ENCODE peak calls at places on chromosome 10, in nine cellular contexts. One of them, this sample, is unnamed.

GRCh38 chr10:52216852-52217251 is 97.2 kb upstream of the DKK1 start:
- DNase-seq in uterus: no peak
- DNase-seq in thoracic aorta: no peak
- DNase-seq in cardiac muscle cell: peak; percentile 87
- DNase-seq in ovary: no peak
- DNase-seq in IMR-90: peak; percentile 93
- DNase-seq in RWPE1: no peak
- DNase-seq in heart right ventricle: no peak
- DNase-seq in hepatocyte: peak; percentile 20
- DNase-seq in this sample: peak; percentile 66

GRCh38 chr10:33441561-33441960 is 107.1 kb upstream of the NRP1 start:
- DNase-seq in hepatocyte: no peak
- DNase-seq in ovary: no peak
- DNase-seq in heart right ventricle: no peak
- DNase-seq in uterus: no peak
- DNase-seq in cardiac muscle cell: peak; percentile 16
- DNase-seq in thoracic aorta: no peak
- DNase-seq in IMR-90: no peak
- DNase-seq in RWPE1: no peak
- DNase-seq in this sample: no peak

GRCh38 chr10:86953747-86954680 is 3.4 kb downstream of the MMRN2 start:
- DNase-seq in RWPE1: no peak
- DNase-seq in thoracic aorta: peak; percentile 36
- DNase-seq in heart right ventricle: peak; percentile 73
- DNase-seq in IMR-90: peak; percentile 35
- DNase-seq in hepatocyte: peak; percentile 84
- DNase-seq in ovary: peak; percentile 90
- DNase-seq in uterus: peak; percentile 76
- DNase-seq in cardiac muscle cell: peak; percentile 86
- DNase-seq in this sample: no peak

GRCh38 chr10:124050021-124051015 is 43.1 kb downstream of the CHST15 start:
- DNase-seq in thoracic aorta: no peak
- DNase-seq in hepatocyte: no peak
- DNase-seq in IMR-90: no peak
- DNase-seq in RWPE1: no peak
- DNase-seq in heart right ventricle: no peak
- DNase-seq in uterus: no peak
- DNase-seq in ovary: no peak
- DNase-seq in cardiac muscle cell: no peak
- DNase-seq in this sample: no peak

GRCh38 chr10:119302591-119303253 is 95.4 kb downstream of the GRK5 start:
- DNase-seq in IMR-90: no peak
- DNase-seq in heart right ventricle: no peak
- DNase-seq in uterus: no peak
- DNase-seq in thoracic aorta: no peak
- DNase-seq in hepatocyte: peak; percentile 80
- DNase-seq in ovary: no peak
- DNase-seq in cardiac muscle cell: no peak
- DNase-seq in RWPE1: no peak
- DNase-seq in this sample: no peak

GRCh38 chr10:3132036-3133025 is 40.3 kb downstream of the PITRM1 start:
- DNase-seq in thoracic aorta: no peak
- DNase-seq in cardiac muscle cell: no peak
- DNase-seq in uterus: no peak
- DNase-seq in IMR-90: no peak
- DNase-seq in ovary: no peak
- DNase-seq in hepatocyte: no peak
- DNase-seq in heart right ventricle: no peak
- DNase-seq in RWPE1: no peak
- DNase-seq in this sample: no peak

GRCh38 chr10:119205926-119206602 is 1.3 kb upstream of the GRK5 start:
- DNase-seq in heart right ventricle: peak; percentile 80
- DNase-seq in hepatocyte: peak; percentile 41
- DNase-seq in uterus: peak; percentile 63
- DNase-seq in RWPE1: no peak
- DNase-seq in cardiac muscle cell: peak; percentile 63
- DNase-seq in IMR-90: no peak
- DNase-seq in thoracic aorta: peak; percentile 36
- DNase-seq in ovary: peak; percentile 69
- DNase-seq in this sample: no peak

GRCh38 chr10:70093335-70093944 is 39.2 kb downstream of the AIFM2 start:
- DNase-seq in hepatocyte: no peak
- DNase-seq in IMR-90: no peak
- DNase-seq in RWPE1: no peak
- DNase-seq in uterus: no peak
- DNase-seq in thoracic aorta: no peak
- DNase-seq in ovary: no peak
- DNase-seq in heart right ventricle: no peak
- DNase-seq in cardiac muscle cell: no peak
- DNase-seq in this sample: no peak

GRCh38 chr10:7471720-7472367 is 61.0 kb upstream of the SFMBT2 start:
- DNase-seq in cardiac muscle cell: no peak
- DNase-seq in heart right ventricle: no peak
- DNase-seq in IMR-90: no peak
- DNase-seq in thoracic aorta: no peak
- DNase-seq in uterus: no peak
- DNase-seq in ovary: no peak
- DNase-seq in RWPE1: no peak
- DNase-seq in hepatocyte: no peak
- DNase-seq in this sample: no peak

GRCh38 chr10:11036424-11037011 is 18.8 kb downstream of the CELF2 start:
- DNase-seq in IMR-90: peak; percentile 62
- DNase-seq in RWPE1: peak; percentile 62
- DNase-seq in thoracic aorta: no peak
- DNase-seq in uterus: peak; percentile 48
- DNase-seq in heart right ventricle: no peak
- DNase-seq in ovary: no peak
- DNase-seq in hepatocyte: peak; percentile 70
- DNase-seq in cardiac muscle cell: peak; percentile 70
- DNase-seq in this sample: peak; percentile 16

GRCh38 chr10:89213191-89213808 is 6.2 kb upstream of the CH25H start:
- DNase-seq in RWPE1: peak; percentile 48
- DNase-seq in uterus: no peak
- DNase-seq in ovary: no peak
- DNase-seq in hepatocyte: peak; percentile 60
- DNase-seq in heart right ventricle: no peak
- DNase-seq in thoracic aorta: no peak
- DNase-seq in cardiac muscle cell: peak; percentile 74
- DNase-seq in IMR-90: peak; percentile 63
- DNase-seq in this sample: no peak

DNA sequence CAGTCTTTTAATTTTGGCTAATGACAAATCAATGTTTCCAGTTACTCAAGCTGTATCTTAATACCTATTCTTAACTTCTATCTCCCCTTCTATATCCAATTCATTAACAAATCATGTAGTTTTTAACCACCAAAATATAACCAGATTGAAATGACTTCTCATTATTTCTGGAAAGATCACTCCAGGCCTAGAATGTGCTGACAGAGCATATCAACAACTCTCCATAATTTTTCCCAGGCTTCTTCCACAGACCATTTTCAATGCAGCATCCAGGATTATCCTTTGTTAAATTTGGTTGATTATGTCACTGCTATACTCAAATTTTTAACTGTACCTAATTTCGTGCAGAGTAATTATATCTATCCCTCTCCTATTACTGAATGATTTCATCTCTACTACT is 704.1 kb downstream of the PCDH15 start:
- DNase-seq in cardiac muscle cell: no peak
- DNase-seq in RWPE1: no peak
- DNase-seq in heart right ventricle: no peak
- DNase-seq in hepatocyte: no peak
- DNase-seq in uterus: no peak
- DNase-seq in IMR-90: no peak
- DNase-seq in ovary: no peak
- DNase-seq in thoracic aorta: no peak
- DNase-seq in this sample: no peak
- H3K27ac ChIP-seq in cardiac muscle cell: no peak overlapping the region
- H3K27ac ChIP-seq in RWPE1: no peak overlapping the region
- H3K27ac ChIP-seq in heart right ventricle: no peak overlapping the region
- H3K27ac ChIP-seq in hepatocyte: no peak overlapping the region
- H3K27ac ChIP-seq in uterus: no peak overlapping the region
- H3K27ac ChIP-seq in IMR-90: no peak overlapping the region
- H3K27ac ChIP-seq in ovary: no peak overlapping the region
- H3K27ac ChIP-seq in thoracic aorta: no peak overlapping the region
- H3K27ac ChIP-seq in this sample: no peak overlapping the region

GRCh38 chr10:4267084-4267774 is 482.2 kb upstream of the KLF6 start:
- DNase-seq in uterus: no peak
- DNase-seq in heart right ventricle: no peak
- DNase-seq in ovary: no peak
- DNase-seq in RWPE1: no peak
- DNase-seq in hepatocyte: no peak
- DNase-seq in IMR-90: peak; percentile 32
- DNase-seq in cardiac muscle cell: peak; percentile 39
- DNase-seq in thoracic aorta: no peak
- DNase-seq in this sample: no peak
- TF ChIP-seq CTCF in uterus: no peak
- TF ChIP-seq CTCF in heart right ventricle: peak; percentile 51
- TF ChIP-seq CTCF in ovary: no peak
- TF ChIP-seq CTCF in RWPE1: no peak
- TF ChIP-seq CTCF in hepatocyte: peak; percentile 30
- TF ChIP-seq CTCF in IMR-90: peak; percentile 26
- TF ChIP-seq CTCF in cardiac muscle cell: peak; percentile 21
- TF ChIP-seq CTCF in thoracic aorta: no peak
- TF ChIP-seq CTCF in this sample: peak; percentile 32

GRCh38 chr10:35797187-35797586 is 155.1 kb upstream of the FZD8 start:
- DNase-seq in RWPE1: no peak
- DNase-seq in thoracic aorta: no peak
- DNase-seq in cardiac muscle cell: no peak
- DNase-seq in uterus: no peak
- DNase-seq in heart right ventricle: no peak
- DNase-seq in ovary: no peak
- DNase-seq in hepatocyte: no peak
- DNase-seq in IMR-90: peak; percentile 54
- DNase-seq in this sample: no peak

GRCh38 chr10:35789996-35790395 is 147.9 kb upstream of the FZD8 start:
- DNase-seq in cardiac muscle cell: no peak
- DNase-seq in heart right ventricle: no peak
- DNase-seq in uterus: no peak
- DNase-seq in hepatocyte: no peak
- DNase-seq in thoracic aorta: no peak
- DNase-seq in IMR-90: peak; percentile 74
- DNase-seq in ovary: no peak
- DNase-seq in RWPE1: peak; percentile 76
- DNase-seq in this sample: no peak

GRCh38 chr10:35792301-35792700 is 150.2 kb upstream of the FZD8 start:
- DNase-seq in thoracic aorta: no peak
- DNase-seq in uterus: no peak
- DNase-seq in heart right ventricle: no peak
- DNase-seq in IMR-90: peak; percentile 24
- DNase-seq in ovary: no peak
- DNase-seq in RWPE1: no peak
- DNase-seq in hepatocyte: no peak
- DNase-seq in cardiac muscle cell: no peak
- DNase-seq in this sample: no peak

GRCh38 chr10:35795131-35795819 is 153.2 kb upstream of the FZD8 start:
- DNase-seq in hepatocyte: no peak
- DNase-seq in RWPE1: peak; percentile 17
- DNase-seq in IMR-90: peak; percentile 64
- DNase-seq in ovary: no peak
- DNase-seq in cardiac muscle cell: peak; percentile 19
- DNase-seq in heart right ventricle: peak; percentile 15
- DNase-seq in thoracic aorta: no peak
- DNase-seq in uterus: no peak
- DNase-seq in this sample: no peak

GRCh38 chr10:35794703-35795102 is 152.6 kb upstream of the FZD8 start:
- DNase-seq in RWPE1: no peak
- DNase-seq in hepatocyte: no peak
- DNase-seq in thoracic aorta: no peak
- DNase-seq in IMR-90: no peak
- DNase-seq in heart right ventricle: peak; percentile 45
- DNase-seq in uterus: no peak
- DNase-seq in ovary: no peak
- DNase-seq in cardiac muscle cell: peak; percentile 30
- DNase-seq in this sample: no peak
- H3K27ac ChIP-seq in RWPE1: peak overlapping the region; percentile 4
- H3K27ac ChIP-seq in hepatocyte: no peak overlapping the region
- H3K27ac ChIP-seq in thoracic aorta: peak overlapping the region; percentile 10
- H3K27ac ChIP-seq in IMR-90: no peak overlapping the region
- H3K27ac ChIP-seq in heart right ventricle: no peak overlapping the region
- H3K27ac ChIP-seq in uterus: no peak overlapping the region
- H3K27ac ChIP-seq in ovary: no peak overlapping the region
- H3K27ac ChIP-seq in cardiac muscle cell: peak overlapping the region; percentile 36
- H3K27ac ChIP-seq in this sample: no peak overlapping the region

GRCh38 chr10:17229967-17230682 is 2.1 kb downstream of the VIM start:
- DNase-seq in cardiac muscle cell: peak; percentile 83
- DNase-seq in uterus: peak; percentile 84
- DNase-seq in hepatocyte: peak; percentile 87
- DNase-seq in RWPE1: peak; percentile 79
- DNase-seq in ovary: peak; percentile 88
- DNase-seq in IMR-90: peak; percentile 55
- DNase-seq in heart right ventricle: peak; percentile 84
- DNase-seq in thoracic aorta: no peak
- DNase-seq in this sample: no peak

GRCh38 chr10:17227367-17228080 is 517 bp upstream of the VIM start:
- DNase-seq in IMR-90: peak; percentile 39
- DNase-seq in hepatocyte: no peak
- DNase-seq in uterus: no peak
- DNase-seq in ovary: no peak
- DNase-seq in cardiac muscle cell: no peak
- DNase-seq in heart right ventricle: no peak
- DNase-seq in thoracic aorta: no peak
- DNase-seq in RWPE1: no peak
- DNase-seq in this sample: no peak

GRCh38 chr10:17229717-17229966 is 1.6 kb downstream of the VIM start:
- DNase-seq in ovary: no peak
- DNase-seq in hepatocyte: no peak
- DNase-seq in IMR-90: no peak
- DNase-seq in RWPE1: peak; percentile 8
- DNase-seq in heart right ventricle: no peak
- DNase-seq in cardiac muscle cell: no peak
- DNase-seq in thoracic aorta: no peak
- DNase-seq in uterus: no peak
- DNase-seq in this sample: no peak

GRCh38 chr10:17228081-17229015 is at the start of gene VIM:
- DNase-seq in hepatocyte: peak; percentile 90
- DNase-seq in ovary: peak; percentile 95
- DNase-seq in IMR-90: peak; percentile 96
- DNase-seq in uterus: peak; percentile 95
- DNase-seq in heart right ventricle: peak; percentile 89
- DNase-seq in thoracic aorta: peak; percentile 89
- DNase-seq in RWPE1: peak; percentile 91
- DNase-seq in cardiac muscle cell: peak; percentile 96
- DNase-seq in this sample: peak; percentile 84

DNA sequence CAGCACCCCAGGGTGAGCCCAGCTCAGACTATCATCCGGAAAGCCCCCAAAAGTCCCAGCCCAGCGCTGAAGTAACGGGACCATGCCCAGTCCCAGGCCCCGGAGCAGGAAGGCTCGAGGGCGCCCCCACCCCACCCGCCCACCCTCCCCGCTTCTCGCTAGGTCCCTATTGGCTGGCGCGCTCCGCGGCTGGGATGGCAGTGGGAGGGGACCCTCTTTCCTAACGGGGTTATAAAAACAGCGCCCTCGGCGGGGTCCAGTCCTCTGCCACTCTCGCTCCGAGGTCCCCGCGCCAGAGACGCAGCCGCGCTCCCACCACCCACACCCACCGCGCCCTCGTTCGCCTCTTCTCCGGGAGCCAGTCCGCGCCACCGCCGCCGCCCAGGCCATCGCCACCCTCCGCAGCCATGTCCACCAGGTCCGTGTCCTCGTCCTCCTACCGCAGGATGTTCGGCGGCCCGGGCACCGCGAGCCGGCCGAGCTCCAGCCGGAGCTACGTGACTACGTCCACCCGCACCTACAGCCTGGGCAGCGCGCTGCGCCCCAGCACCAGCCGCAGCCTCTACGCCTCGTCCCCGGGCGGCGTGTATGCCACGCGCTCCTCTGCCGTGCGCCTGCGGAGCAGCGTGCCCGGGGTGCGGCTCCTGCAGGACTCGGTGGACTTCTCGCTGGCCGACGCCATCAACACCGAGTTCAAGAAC is 1.1 kb downstream of the VIM start:
- DNase-seq in uterus: peak; percentile 94
- DNase-seq in hepatocyte: peak; percentile 88
- DNase-seq in IMR-90: peak; percentile 89
- DNase-seq in heart right ventricle: peak; percentile 90
- DNase-seq in RWPE1: peak; percentile 73
- DNase-seq in ovary: peak; percentile 97
- DNase-seq in thoracic aorta: peak; percentile 70
- DNase-seq in cardiac muscle cell: peak; percentile 95
- DNase-seq in this sample: no peak
- TF ChIP-seq CTCF in uterus: no peak
- TF ChIP-seq CTCF in hepatocyte: no peak
- TF ChIP-seq CTCF in IMR-90: peak; percentile 8
- TF ChIP-seq CTCF in heart right ventricle: no peak
- TF ChIP-seq CTCF in RWPE1: no peak
- TF ChIP-seq CTCF in ovary: no peak
- TF ChIP-seq CTCF in thoracic aorta: no peak
- TF ChIP-seq CTCF in cardiac muscle cell: peak; percentile 3
- TF ChIP-seq CTCF in this sample: no peak